ENCODE peak calls at places on chromosomes 12 and 14, in nine cellular contexts. W is tibial artery, I is BJ, P is mucosa of descending colon, L is left lung, K is GM12878, G is stomach, Q is cardiac fibroblast, C is ascending aorta. R is an unnamed sample.

GRCh38 chr12:116646901-116647300 is 87.7 kb downstream of the MAP1LC3B2 start:
- DNase-seq in W (no peak), I (no peak), P (no peak), L (no peak), K (no peak), G (no peak), Q (no peak), C (no peak), R (no peak)

GRCh38 chr14:26897186-26897585 is 299.4 kb upstream of the NOVA1 start:
- DNase-seq in W (no peak), I (no peak), P (no peak), L (no peak), K (no peak), G (no peak), Q (no peak), C (no peak), R (no peak)

GRCh38 chr14:51576112-51576420 is 75.6 kb upstream of the FRMD6 start:
- DNase-seq in W (no peak), I (no peak), P (no peak), L (no peak), K (no peak), G (no peak), Q (peak), C (no peak), R (no peak)

GRCh38 chr14:31930493-31931225 is 146.4 kb upstream of the ARHGAP5 start:
- DNase-seq in W (no peak), I (no peak), P (no peak), L (no peak), K (no peak), G (no peak), Q (no peak), C (no peak), R (no peak)

GRCh38 chr14:29749327-29749726 is 178.3 kb downstream of the PRKD1 start:
- DNase-seq in W (no peak), I (peak), P (no peak), L (no peak), K (no peak), G (no peak), Q (peak), C (no peak), R (no peak)

GRCh38 chr14:90368946-90369721 is 27.7 kb upstream of the CALM1 start:
- DNase-seq in W (no peak), I (no peak), P (no peak), L (no peak), K (no peak), G (no peak), Q (no peak), C (no peak), R (no peak)

GRCh38 chr12:53701518-53702264 is 25.6 kb downstream of the CALCOCO1 start:
- DNase-seq in W (peak), I (no peak), P (peak), L (peak), K (peak), G (peak), Q (peak), C (peak), R (peak)

GRCh38 chr14:70802379-70802778 is 6.9 kb downstream of the MAP3K9 start:
- DNase-seq in W (no peak), I (no peak), P (no peak), L (no peak), K (no peak), G (no peak), Q (no peak), C (no peak), R (peak)

GRCh38 chr14:86141966-86142365 is 612.0 kb downstream of the FLRT2 start:
- DNase-seq in W (no peak), I (no peak), P (no peak), L (no peak), K (no peak), G (no peak), Q (no peak), C (no peak), R (no peak)

GRCh38 chr14:59123526-59123925 is 64.9 kb upstream of the DAAM1 start:
- DNase-seq in W (no peak), I (no peak), P (no peak), L (no peak), K (no peak), G (no peak), Q (peak), C (no peak), R (no peak)

GRCh38 chr14:22025884-22026283 is 352.3 kb upstream of the OR4E1 start:
- DNase-seq in W (no peak), I (no peak), P (no peak), L (no peak), K (no peak), G (no peak), Q (no peak), C (no peak), R (no peak)

GRCh38 chr14:36820111-36820709 is 158.6 kb downstream of the PAX9 start:
- DNase-seq in W (no peak), I (no peak), P (no peak), L (no peak), K (no peak), G (no peak), Q (no peak), C (no peak), R (no peak)

GRCh38 chr14:85534435-85534834 is 4.5 kb downstream of the FLRT2 start:
- DNase-seq in W (no peak), I (no peak), P (no peak), L (no peak), K (no peak), G (no peak), Q (peak), C (no peak), R (no peak)

GRCh38 chr14:104700747-104701215 is 11.4 kb downstream of the INF2 start:
- DNase-seq in W (no peak), I (no peak), P (no peak), L (no peak), K (no peak), G (no peak), Q (no peak), C (no peak), R (no peak)

GRCh38 chr14:99724196-99724891 is 40.2 kb downstream of the CYP46A1 start:
- DNase-seq in W (no peak), I (no peak), P (no peak), L (peak), K (no peak), G (no peak), Q (no peak), C (no peak), R (no peak)

GRCh38 chr12:57868870-57869609 is 22.5 kb upstream of the CTDSP2 start:
- DNase-seq in W (peak), I (no peak), P (peak), L (peak), K (no peak), G (no peak), Q (no peak), C (peak), R (no peak)

GRCh38 chr14:74563233-74563585 is 48.8 kb downstream of the LTBP2 start:
- DNase-seq in W (no peak), I (no peak), P (no peak), L (no peak), K (no peak), G (no peak), Q (peak), C (no peak), R (no peak)

GRCh38 chr12:103444983-103445382 is 50.8 kb downstream of the C12orf42 start:
- DNase-seq in W (no peak), I (no peak), P (no peak), L (no peak), K (no peak), G (no peak), Q (no peak), C (no peak), R (no peak)

GRCh38 chr12:121214855-121215745 is 5.2 kb downstream of the P2RX4 start:
- DNase-seq in W (no peak), I (peak), P (no peak), L (peak), K (no peak), G (peak), Q (peak), C (no peak), R (peak)

GRCh38 chr12:28550757-28551381 is 360.6 kb downstream of the CCDC91 start:
- DNase-seq in W (no peak), I (no peak), P (no peak), L (no peak), K (no peak), G (no peak), Q (peak), C (no peak), R (no peak)

GRCh38 chr12:12048266-12048665 is 22.5 kb upstream of the BCL2L14 start:
- DNase-seq in W (no peak), I (no peak), P (no peak), L (no peak), K (no peak), G (no peak), Q (no peak), C (no peak), R (no peak)

GRCh38 chr12:59036973-59037807 is 116.9 kb upstream of the LRIG3 start:
- DNase-seq in W (no peak), I (no peak), P (no peak), L (no peak), K (no peak), G (no peak), Q (no peak), C (no peak), R (peak)

GRCh38 chr14:27181304-27181703 is 583.5 kb upstream of the NOVA1 start:
- DNase-seq in W (no peak), I (no peak), P (no peak), L (peak), K (no peak), G (no peak), Q (no peak), C (no peak), R (no peak)

GRCh38 chr12:57893460-57894353 is 47.2 kb upstream of the CTDSP2 start:
- DNase-seq in W (peak), I (peak), P (peak), L (peak), K (no peak), G (peak), Q (peak), C (peak), R (peak)

GRCh38 chr14:75793806-75794205 is 132.8 kb downstream of the TTLL5 start:
- DNase-seq in W (no peak), I (no peak), P (no peak), L (no peak), K (no peak), G (no peak), Q (peak), C (no peak), R (peak)

DNA sequence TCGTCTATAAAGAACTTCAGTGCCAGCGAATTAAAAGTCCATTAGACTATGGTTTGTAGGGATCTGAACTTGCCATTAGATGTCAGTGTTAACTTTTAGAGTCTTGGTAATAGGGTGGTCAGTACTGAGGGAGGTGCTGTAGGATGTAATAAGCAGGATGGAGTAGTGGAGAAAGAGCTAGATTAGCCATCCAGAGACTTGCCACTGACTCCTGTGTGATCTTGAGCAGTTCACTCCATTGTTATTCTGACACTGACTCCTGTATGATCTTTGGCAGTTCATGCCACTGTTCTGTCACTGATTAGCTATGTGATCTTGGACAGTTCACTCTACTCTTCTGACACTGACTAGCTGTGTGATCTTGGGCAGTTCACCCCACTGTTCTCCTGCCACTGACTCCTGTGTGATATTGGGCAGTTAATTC is 133.6 kb downstream of the TTLL5 start:
- DNase-seq in W (no peak), I (peak), P (no peak), L (no peak), K (no peak), G (no peak), Q (peak), C (no peak), R (no peak)
- TF ChIP-seq CTCF in W (no peak), I (peak), P (no peak), L (peak), K (no peak), G (no peak), Q (peak), C (no peak), R (no peak)

DNA sequence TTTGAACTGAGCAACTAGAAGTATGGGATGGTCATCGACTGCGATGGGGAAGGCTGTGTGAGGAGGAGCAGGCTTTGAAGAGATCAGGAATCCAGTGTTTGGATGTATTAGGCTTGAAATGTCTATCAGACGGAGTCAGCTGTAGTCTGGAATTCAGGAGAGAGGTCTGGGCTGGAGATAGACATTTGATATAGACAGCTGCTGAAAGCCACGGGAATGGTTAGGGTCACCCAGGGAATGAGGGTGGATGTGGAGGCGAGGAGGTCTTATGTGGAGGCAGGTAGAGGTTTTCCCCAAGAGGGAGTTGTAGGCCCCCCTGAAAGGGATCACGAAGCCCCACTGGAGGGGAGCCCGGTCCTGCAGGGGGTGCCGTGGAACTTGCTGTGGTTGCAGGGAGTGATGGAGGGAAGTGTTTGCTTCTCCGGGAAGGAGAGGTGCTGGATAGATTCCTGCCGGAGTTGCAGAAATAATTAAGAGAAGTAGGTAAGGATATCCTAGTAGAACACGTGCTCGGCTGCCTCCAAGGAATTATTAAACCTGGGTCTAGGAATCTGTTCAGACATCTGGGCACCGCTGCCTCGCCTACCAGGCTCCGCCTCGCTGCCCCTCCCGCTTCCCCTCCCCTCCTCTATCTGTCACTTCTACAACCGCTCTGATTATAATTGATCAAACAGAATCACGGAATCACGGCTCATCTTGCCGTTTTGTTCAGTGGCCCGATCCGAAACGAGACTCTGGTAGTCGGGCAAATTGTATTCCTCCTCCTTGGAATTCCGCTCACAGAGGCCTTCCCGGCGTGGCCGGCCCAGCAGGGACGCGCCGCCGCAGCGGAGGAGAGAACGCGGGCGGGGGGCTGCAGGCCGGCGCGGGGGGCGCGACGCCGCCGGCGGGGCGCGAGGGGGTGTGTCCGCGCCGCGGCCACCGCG is 824 bp upstream of the CACNA1C start:
- DNase-seq in W (no peak), I (no peak), P (no peak), L (no peak), K (no peak), G (no peak), Q (no peak), C (no peak), R (no peak)
- H3K4me3 ChIP-seq in W (peak), I (peak), P (no peak), L (no peak), K (no peak), G (peak), Q (peak), C (peak), R (no peak)

GRCh38 chr12:50569876-50570275 is 65.1 kb downstream of the DIP2B start:
- DNase-seq in W (no peak), I (no peak), P (no peak), L (no peak), K (no peak), G (no peak), Q (no peak), C (no peak), R (no peak)
- TF ChIP-seq CTCF in W (no peak), I (no peak), P (no peak), L (no peak), K (no peak), G (no peak), Q (no peak), C (no peak), R (no peak)

GRCh38 chr12:6752931-6753771 is at the start of gene MLF2:
- DNase-seq in W (peak), I (peak), P (peak), L (peak), K (peak), G (peak), Q (peak), C (peak), R (peak)
- H3K4me3 ChIP-seq in W (peak), I (peak), P (peak), L (peak), K (peak), G (peak), Q (peak), C (peak), R (peak)

GRCh38 chr12:5898874-5899273 is 46.2 kb downstream of the ANO2 start:
- DNase-seq in W (no peak), I (no peak), P (no peak), L (no peak), K (no peak), G (no peak), Q (no peak), C (no peak), R (no peak)
- TF ChIP-seq CTCF in W (no peak), I (peak), P (no peak), L (no peak), K (no peak), G (no peak), Q (no peak), C (no peak), R (no peak)

GRCh38 chr12:3730111-3730510 is 22.8 kb downstream of the CRACR2A start:
- DNase-seq in W (no peak), I (no peak), P (no peak), L (no peak), K (no peak), G (no peak), Q (no peak), C (no peak), R (no peak)

GRCh38 chr12:3728686-3729085 is 24.2 kb downstream of the CRACR2A start:
- DNase-seq in W (no peak), I (no peak), P (no peak), L (no peak), K (no peak), G (peak), Q (no peak), C (peak), R (no peak)

GRCh38 chr12:3727354-3727753 is 25.6 kb downstream of the CRACR2A start:
- DNase-seq in W (no peak), I (no peak), P (no peak), L (no peak), K (no peak), G (no peak), Q (no peak), C (no peak), R (no peak)

GRCh38 chr12:3726455-3726854 is 26.5 kb downstream of the CRACR2A start:
- DNase-seq in W (no peak), I (no peak), P (no peak), L (no peak), K (no peak), G (no peak), Q (no peak), C (no peak), R (no peak)

GRCh38 chr12:3727877-3728632 is 24.9 kb downstream of the CRACR2A start:
- DNase-seq in W (no peak), I (no peak), P (no peak), L (no peak), K (peak), G (no peak), Q (peak), C (peak), R (peak)
- H3K4me3 ChIP-seq in W (no peak), I (no peak), P (no peak), L (no peak), K (no peak), G (no peak), Q (no peak), C (no peak), R (no peak)